ENCODE peak calls at places on chromosomes 2 and 18, in six cellular contexts. H is cardiac fibroblast, O is tibial nerve, S is astrocyte of the spinal cord, Y is AG10803, W is mammary epithelial cell. D is an unnamed sample.

GRCh38 chr2:224372624-224373023 is 29.3 kb downstream of the FAM124B start:
- DNase-seq in W (no peak), S (no peak), H (peak; percentile 19), O (no peak), Y (no peak), D (no peak)

GRCh38 chr2:25306767-25307368 is 34.9 kb downstream of the DNMT3A start:
- DNase-seq in Y (peak; percentile 36), O (no peak), H (no peak), S (no peak), W (peak; percentile 65), D (no peak)

GRCh38 chr2:233084488-233084887 is 24.3 kb downstream of the INPP5D start:
- DNase-seq in Y (no peak), S (no peak), O (peak; percentile 61), W (no peak), H (peak; percentile 50), D (peak; percentile 64)

GRCh38 chr2:70141754-70142589 is 48.8 kb downstream of the C2orf42 start:
- DNase-seq in S (peak; percentile 62), W (peak; percentile 60), O (no peak), H (peak; percentile 59), Y (peak; percentile 47), D (no peak)

GRCh38 chr2:1591978-1592907 is 152.1 kb downstream of the PXDN start:
- DNase-seq in S (peak; percentile 93), H (peak; percentile 91), O (peak; percentile 57), Y (peak; percentile 46), W (peak; percentile 31), D (no peak)

GRCh38 chr2:166750624-166751023 is 137.7 kb upstream of the XIRP2 start:
- DNase-seq in S (no peak), O (no peak), W (no peak), Y (no peak), H (no peak), D (no peak)

GRCh38 chr18:68797901-68798300 is at the start of gene CCDC102B:
- DNase-seq in W (no peak), O (no peak), Y (peak; percentile 80), H (peak; percentile 81), S (peak; percentile 91), D (no peak)

GRCh38 chr18:21701621-21702020 is 3.0 kb downstream of the ABHD3 start:
- DNase-seq in W (no peak), S (no peak), O (no peak), Y (no peak), H (no peak), D (no peak)

GRCh38 chr2:238963164-238963969 is 115.5 kb downstream of the TWIST2 start:
- DNase-seq in H (no peak), O (no peak), Y (peak; percentile 25), S (peak; percentile 29), W (no peak), D (no peak)

GRCh38 chr2:82811946-82812345 is 1647.1 kb downstream of the SUCLG1 start:
- DNase-seq in S (no peak), Y (no peak), O (no peak), H (no peak), W (no peak), D (no peak)

GRCh38 chr2:45168731-45169338 is 159.6 kb upstream of the SIX2 start:
- DNase-seq in O (no peak), H (peak; percentile 49), W (no peak), S (peak; percentile 12), Y (no peak), D (no peak)

GRCh38 chr2:219001577-219002394 is 8.6 kb upstream of the CRYBA2 start:
- DNase-seq in S (no peak), W (peak; percentile 72), O (no peak), H (no peak), Y (no peak), D (no peak)

GRCh38 chr2:31163011-31163540 is 24.8 kb upstream of the GALNT14 start:
- DNase-seq in H (no peak), W (no peak), O (no peak), S (no peak), Y (no peak), D (no peak)

GRCh38 chr18:40925071-40925541 is 1029.9 kb upstream of the PIK3C3 start:
- DNase-seq in Y (no peak), O (no peak), H (peak; percentile 66), W (no peak), S (no peak), D (no peak)

GRCh38 chr2:157746234-157746950 is 117.7 kb upstream of the ACVR1C start:
- DNase-seq in W (no peak), Y (peak; percentile 40), S (peak; percentile 69), H (peak; percentile 72), O (no peak), D (no peak)

GRCh38 chr2:166239548-166239947 is 111.7 kb upstream of the SCN1A start:
- DNase-seq in Y (peak; percentile 77), S (peak; percentile 93), W (peak; percentile 87), H (peak; percentile 95), O (no peak), D (no peak)

DNA sequence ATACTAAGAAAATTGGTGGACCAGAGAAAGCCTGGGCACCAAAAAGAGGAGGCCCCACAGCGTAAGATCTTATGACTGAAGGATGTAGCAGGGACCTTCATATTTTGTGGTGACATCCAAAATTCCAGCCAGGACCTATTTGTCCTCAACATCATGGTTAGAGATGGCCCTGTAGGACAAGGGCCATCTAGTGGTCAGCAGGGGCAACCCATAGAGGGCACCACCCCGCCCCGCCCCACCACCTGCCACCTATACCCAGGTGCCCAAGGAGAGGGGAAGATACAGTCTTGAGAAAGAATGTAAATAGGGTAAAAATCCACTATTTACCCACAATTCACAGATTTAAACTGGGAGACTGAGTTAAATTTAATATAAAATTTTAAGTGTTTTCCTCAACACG is 59.6 kb upstream of the TMEM163 start:
- DNase-seq in Y (no peak), H (no peak), W (no peak), S (no peak), O (no peak), D (no peak)
- TF ChIP-seq CTCF in Y (no peak), H (peak; percentile 26), W (peak; percentile 52), S (peak; percentile 21), O (no peak), D (no peak)

DNA sequence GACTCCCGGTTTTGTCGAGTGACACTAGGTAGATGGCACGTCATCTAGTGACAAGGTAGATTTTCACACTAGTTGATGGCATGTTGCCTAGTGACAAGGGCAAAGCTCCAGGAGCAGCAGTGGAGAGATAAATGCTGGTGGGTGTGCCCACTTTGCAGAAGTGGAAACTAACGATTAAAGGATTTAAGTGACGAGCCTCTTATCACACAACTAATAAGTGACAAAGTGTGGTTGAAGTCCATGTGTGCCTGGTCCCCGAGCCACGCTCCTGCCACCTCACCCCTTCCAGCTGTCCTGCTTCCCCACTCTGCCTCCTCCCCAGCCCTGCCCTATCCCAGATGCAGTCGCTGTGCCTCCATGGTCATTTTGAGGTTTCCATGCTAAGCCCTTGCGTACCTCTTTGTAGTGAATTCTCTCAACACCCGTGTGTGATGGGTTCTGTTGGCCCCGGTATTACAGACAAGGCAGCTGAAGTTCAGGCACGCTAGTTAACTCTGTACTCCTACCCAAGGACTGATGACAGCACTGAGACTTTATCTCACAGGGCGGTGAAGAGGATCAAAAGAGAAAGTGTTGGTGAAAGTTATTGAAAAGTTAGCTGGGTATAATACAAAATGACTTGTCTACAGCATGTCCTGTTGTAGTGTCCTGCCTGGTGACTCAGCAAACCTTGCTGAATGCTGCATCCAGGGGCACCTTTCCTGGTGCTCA is 113.4 kb upstream of the GLI2 start:
- DNase-seq in S (no peak), O (no peak), Y (no peak), W (no peak), H (no peak), D (no peak)
- TF ChIP-seq CTCF in S (no peak), O (no peak), Y (no peak), W (no peak), H (no peak), D (no peak)

DNA sequence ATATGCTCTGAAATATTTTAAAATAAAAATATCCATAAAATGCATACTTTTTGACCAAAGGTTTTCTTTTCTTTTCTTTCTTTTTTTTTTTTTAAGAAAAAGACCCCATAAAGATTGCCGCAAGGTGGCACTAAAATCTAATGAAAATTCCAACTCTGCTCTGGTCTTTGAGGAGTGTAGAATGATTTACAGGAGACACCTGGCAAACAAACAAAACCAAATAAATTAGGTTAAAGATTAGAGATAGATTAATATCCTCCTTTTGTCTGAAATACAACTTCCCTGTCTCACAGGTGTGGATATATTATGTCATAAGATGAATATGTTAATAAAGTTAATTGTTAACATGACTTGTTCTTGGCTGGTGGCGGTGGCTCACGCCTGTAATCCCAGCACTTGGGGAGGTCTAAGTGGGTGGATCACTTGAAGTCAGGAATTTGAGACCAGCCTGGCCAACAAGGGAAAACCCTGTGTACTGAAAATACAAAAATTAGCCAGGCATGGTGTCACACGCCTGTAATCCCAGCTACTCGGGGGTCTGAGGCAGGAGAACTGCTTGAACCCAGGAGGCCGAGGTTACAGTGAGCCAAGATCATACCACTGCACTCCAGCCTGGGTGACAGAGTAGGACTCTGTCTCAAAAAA is 3.5 kb upstream of the RHOB start:
- DNase-seq in H (peak; percentile 79), Y (peak; percentile 46), S (peak; percentile 70), W (no peak), O (peak; percentile 50), D (no peak)
- TF ChIP-seq CTCF in H (peak; percentile 29), Y (peak; percentile 60), S (peak; percentile 42), W (peak; percentile 51), O (peak; percentile 50), D (peak; percentile 60)

GRCh38 chr2:197256021-197256420 is 54.6 kb downstream of the ANKRD44 start:
- DNase-seq in O (no peak), H (no peak), Y (no peak), S (peak; percentile 32), W (no peak), D (no peak)
- TF ChIP-seq CTCF in O (no peak), H (no peak), Y (no peak), S (no peak), W (no peak), D (no peak)

GRCh38 chr18:58452392-58453166 is 176.3 kb downstream of the ALPK2 start:
- DNase-seq in S (no peak), Y (no peak), W (no peak), H (no peak), O (no peak), D (no peak)
- TF ChIP-seq CTCF in S (no peak), Y (no peak), W (no peak), H (no peak), O (no peak), D (no peak)

GRCh38 chr2:95121495-95122196 is at the start of gene MRPS5:
- DNase-seq in O (peak; percentile 78), S (peak; percentile 74), Y (peak; percentile 55), H (peak; percentile 74), W (peak; percentile 72), D (peak; percentile 86)
- TF ChIP-seq CTCF in O (peak; percentile 6), S (peak; percentile 13), Y (peak; percentile 9), H (no peak), W (peak; percentile 32), D (no peak)